ENCODE peak calls at places on chromosomes 4 and X, in seven cellular contexts. A, W, O, J, N, M and T are unnamed samples. For H3K4me1, the result is how much of the 10 kb centered on the place peaks cover.

GRCh38 chr4:60463846-60464502 is 736.2 kb upstream of the ADGRL3 start:
- DNase-seq in A (no peak), W (no peak), O (no peak), J (no peak), N (no peak), M (no peak), T (no peak)

GRCh38 chr4:74311696-74312313 is 3.5 kb downstream of the EPGN start:
- DNase-seq in A (peak), W (peak), O (no peak), J (no peak), N (peak), M (no peak), T (no peak)

GRCh38 chr4:155684892-155685550 is 18.4 kb downstream of the GUCY1A1 start:
- DNase-seq in A (no peak), W (no peak), O (no peak), J (no peak), N (no peak), M (no peak), T (no peak)

GRCh38 chrX:113353134-113353533 is 512.5 kb upstream of the AMOT start:
- DNase-seq in A (no peak), W (no peak), O (no peak), J (no peak), N (no peak), M (no peak), T (no peak)

GRCh38 chrX:134821901-134822300 is 163.6 kb upstream of the PLAC1 start:
- DNase-seq in A (no peak), W (no peak), O (no peak), J (no peak), N (peak), M (no peak), T (no peak)

GRCh38 chrX:101774340-101774739 is 114.7 kb upstream of the ARMCX2 start:
- DNase-seq in A (no peak), W (no peak), O (no peak), J (no peak), N (no peak), M (no peak), T (no peak)

GRCh38 chr4:121155893-121156292 is 8.2 kb downstream of the TNIP3 start:
- DNase-seq in A (no peak), W (no peak), O (no peak), J (no peak), N (peak), M (no peak), T (no peak)

GRCh38 chr4:109957227-109957626 is 44.5 kb downstream of the EGF start:
- DNase-seq in A (no peak), W (no peak), O (no peak), J (no peak), N (no peak), M (no peak), T (no peak)

GRCh38 chr4:53805291-53805690 is 214.0 kb upstream of the LNX1 start:
- DNase-seq in A (no peak), W (no peak), O (no peak), J (no peak), N (no peak), M (no peak), T (no peak)

GRCh38 chr4:76989391-76990061 is 40.0 kb downstream of the SEPTIN11 start:
- DNase-seq in A (no peak), W (peak), O (no peak), J (no peak), N (no peak), M (no peak), T (no peak)

GRCh38 chrX:97639526-97639925 is 755.8 kb downstream of the RPA4 start:
- DNase-seq in A (no peak), W (no peak), O (no peak), J (no peak), N (no peak), M (no peak), T (no peak)

GRCh38 chr4:118351851-118352827 is 664 bp downstream of the PRSS12 start:
- DNase-seq in A (no peak), W (no peak), O (peak), J (peak), N (peak), M (no peak), T (no peak)

GRCh38 chr4:168737441-168738176 is 240.8 kb downstream of the PALLD start:
- DNase-seq in A (no peak), W (no peak), O (no peak), J (no peak), N (peak), M (no peak), T (no peak)

GRCh38 chr4:8761824-8762205 is 109.8 kb downstream of the HMX1 start:
- DNase-seq in A (no peak), W (no peak), O (peak), J (peak), N (no peak), M (no peak), T (no peak)

GRCh38 chr4:101127176-101127790 is 220.0 kb downstream of the PPP3CA start:
- DNase-seq in A (peak), W (no peak), O (no peak), J (no peak), N (no peak), M (no peak), T (no peak)

GRCh38 chrX:117711774-117712173 is 404.8 kb downstream of the KLHL13 start:
- DNase-seq in A (no peak), W (no peak), O (no peak), J (no peak), N (no peak), M (no peak), T (no peak)

GRCh38 chr4:15239866-15240265 is 188.0 kb upstream of the C1QTNF7 start:
- DNase-seq in A (no peak), W (no peak), O (no peak), J (no peak), N (peak), M (no peak), T (no peak)

GRCh38 chrX:123108513-123109427 is 75.3 kb upstream of the GRIA3 start:
- DNase-seq in A (no peak), W (no peak), O (no peak), J (no peak), N (no peak), M (no peak), T (no peak)

GRCh38 chr4:81096566-81096965 is 66.1 kb downstream of the BMP3 start:
- DNase-seq in A (no peak), W (no peak), O (no peak), J (no peak), N (no peak), M (no peak), T (no peak)

GRCh38 chr4:113952452-113953029 is 26.9 kb downstream of the ARSJ start:
- DNase-seq in A (peak), W (peak), O (no peak), J (no peak), N (peak), M (no peak), T (no peak)

GRCh38 chr4:95544433-95545103 is 4.2 kb downstream of the UNC5C start:
- DNase-seq in A (no peak), W (no peak), O (no peak), J (no peak), N (no peak), M (no peak), T (no peak)

GRCh38 chr4:110950721-110951120 is 327.8 kb upstream of the PITX2 start:
- DNase-seq in A (no peak), W (no peak), O (no peak), J (no peak), N (no peak), M (no peak), T (no peak)

GRCh38 chrX:9566150-9566621 is 101.3 kb downstream of the TBL1X start:
- DNase-seq in A (no peak), W (peak), O (no peak), J (peak), N (peak), M (peak), T (no peak)

GRCh38 chrX:41781500-41781899 is 57.5 kb downstream of the GPR82 start:
- DNase-seq in A (peak), W (peak), O (no peak), J (no peak), N (peak), M (no peak), T (no peak)

GRCh38 chr4:71216316-71216959 is 122.4 kb upstream of the SLC4A4 start:
- DNase-seq in A (no peak), W (no peak), O (no peak), J (no peak), N (no peak), M (no peak), T (no peak)

GRCh38 chrX:102029026-102029425 is 96.5 kb upstream of the TCEAL2 start:
- DNase-seq in A (no peak), W (no peak), O (no peak), J (no peak), N (no peak), M (no peak), T (no peak)

GRCh38 chr4:25757452-25757851 is 101.8 kb downstream of the SLC34A2 start:
- DNase-seq in A (no peak), W (no peak), O (no peak), J (no peak), N (no peak), M (no peak), T (no peak)

GRCh38 chr4:108336076-108336475 is 167.3 kb upstream of the LEF1 start:
- DNase-seq in A (no peak), W (no peak), O (no peak), J (no peak), N (no peak), M (no peak), T (no peak)
- H3K4me3 ChIP-seq in A (no peak), W (no peak), O (no peak), J (no peak), N (no peak), M (no peak), T (no peak)

DNA sequence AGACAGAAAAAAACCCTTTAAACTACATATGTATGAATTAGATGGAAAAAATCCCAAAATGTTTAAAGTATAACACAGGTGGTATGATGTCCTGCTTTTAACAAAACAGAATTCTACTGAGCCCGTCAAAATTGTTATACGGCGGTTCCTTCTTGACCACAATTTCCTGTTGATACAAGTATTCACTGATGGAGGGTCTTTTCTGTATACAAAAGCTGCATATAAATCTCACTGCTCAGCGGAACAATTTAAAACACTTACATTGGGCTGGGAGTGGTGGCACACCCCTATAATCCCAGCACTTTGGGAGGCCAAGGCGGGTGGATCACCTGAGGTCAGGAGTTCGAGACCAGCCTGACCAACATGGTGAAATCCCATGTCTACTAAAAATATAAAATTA is 62.4 kb downstream of the RPS6KA3 start:
- DNase-seq in A (no peak), W (no peak), O (no peak), J (no peak), N (no peak), M (no peak), T (no peak)
- H3K27ac ChIP-seq in A (no peak), W (no peak), O (no peak), J (no peak), N (no peak), M (no peak), T (no peak)

DNA sequence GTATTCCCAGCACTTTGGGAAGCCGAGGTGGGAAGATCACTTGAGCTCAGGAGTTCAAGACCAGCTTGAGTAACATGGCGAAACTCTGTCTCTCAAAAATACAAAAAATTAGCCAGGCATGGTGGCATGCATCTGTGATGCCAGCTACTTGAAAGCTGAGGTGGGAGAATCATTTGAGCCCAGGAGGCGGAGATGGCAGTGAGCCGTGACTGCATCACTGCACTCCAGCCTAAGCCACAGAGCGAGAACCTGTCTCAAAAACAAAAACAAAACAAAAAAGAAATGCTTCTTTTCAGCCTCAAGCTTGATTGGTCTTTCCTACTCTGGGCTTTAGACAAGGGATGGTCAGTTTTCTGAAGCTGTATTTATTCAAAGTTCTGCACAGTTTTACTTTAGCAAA is 15.8 kb upstream of the DHRSX start:
- DNase-seq in A (peak), W (no peak), O (no peak), J (no peak), N (no peak), M (no peak), T (no peak)
- H3K4me1 ChIP-seq in A (half or more), W (under half), O (under half), J (under half), N (under half), M (under half), T (under half)

GRCh38 chrX:13661735-13662536 is 9.0 kb downstream of the TCEANC start:
- DNase-seq in A (no peak), W (no peak), O (no peak), J (no peak), N (no peak), M (no peak), T (no peak)

GRCh38 chrX:13664026-13664425 is 11.1 kb downstream of the TCEANC start:
- DNase-seq in A (no peak), W (no peak), O (no peak), J (no peak), N (no peak), M (no peak), T (no peak)

GRCh38 chrX:13658602-13659001 is 5.7 kb downstream of the TCEANC start:
- DNase-seq in A (peak), W (peak), O (no peak), J (no peak), N (peak), M (no peak), T (no peak)

GRCh38 chrX:13659057-13659456 is 6.1 kb downstream of the TCEANC start:
- DNase-seq in A (peak), W (no peak), O (no peak), J (no peak), N (peak), M (no peak), T (no peak)

DNA sequence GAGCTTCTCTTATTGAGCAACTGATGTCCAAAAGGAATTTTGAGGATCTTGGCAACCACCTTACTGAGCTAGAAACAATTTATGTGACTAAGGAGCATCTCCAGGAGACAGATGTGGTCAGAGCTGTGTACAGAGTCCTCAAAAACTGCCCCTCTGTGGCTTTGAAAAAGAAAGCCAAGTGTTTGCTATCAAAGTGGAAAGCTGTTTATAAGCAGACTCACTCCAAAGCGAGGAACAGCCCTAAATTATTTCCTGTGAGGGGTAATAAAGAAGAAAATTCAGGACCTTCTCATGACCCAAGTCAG is 9.5 kb downstream of the TCEANC start:
- DNase-seq in A (no peak), W (no peak), O (no peak), J (no peak), N (peak), M (no peak), T (no peak)
- H3K4me3 ChIP-seq in A (no peak), W (no peak), O (peak), J (peak), N (no peak), M (peak), T (no peak)

GRCh38 chr4:112284166-112284565 is 1.5 kb downstream of the TIFA start:
- DNase-seq in A (peak), W (no peak), O (no peak), J (no peak), N (peak), M (no peak), T (no peak)
- H3K27ac ChIP-seq in A (peak), W (peak), O (peak), J (peak), N (no peak), M (peak), T (peak)

DNA sequence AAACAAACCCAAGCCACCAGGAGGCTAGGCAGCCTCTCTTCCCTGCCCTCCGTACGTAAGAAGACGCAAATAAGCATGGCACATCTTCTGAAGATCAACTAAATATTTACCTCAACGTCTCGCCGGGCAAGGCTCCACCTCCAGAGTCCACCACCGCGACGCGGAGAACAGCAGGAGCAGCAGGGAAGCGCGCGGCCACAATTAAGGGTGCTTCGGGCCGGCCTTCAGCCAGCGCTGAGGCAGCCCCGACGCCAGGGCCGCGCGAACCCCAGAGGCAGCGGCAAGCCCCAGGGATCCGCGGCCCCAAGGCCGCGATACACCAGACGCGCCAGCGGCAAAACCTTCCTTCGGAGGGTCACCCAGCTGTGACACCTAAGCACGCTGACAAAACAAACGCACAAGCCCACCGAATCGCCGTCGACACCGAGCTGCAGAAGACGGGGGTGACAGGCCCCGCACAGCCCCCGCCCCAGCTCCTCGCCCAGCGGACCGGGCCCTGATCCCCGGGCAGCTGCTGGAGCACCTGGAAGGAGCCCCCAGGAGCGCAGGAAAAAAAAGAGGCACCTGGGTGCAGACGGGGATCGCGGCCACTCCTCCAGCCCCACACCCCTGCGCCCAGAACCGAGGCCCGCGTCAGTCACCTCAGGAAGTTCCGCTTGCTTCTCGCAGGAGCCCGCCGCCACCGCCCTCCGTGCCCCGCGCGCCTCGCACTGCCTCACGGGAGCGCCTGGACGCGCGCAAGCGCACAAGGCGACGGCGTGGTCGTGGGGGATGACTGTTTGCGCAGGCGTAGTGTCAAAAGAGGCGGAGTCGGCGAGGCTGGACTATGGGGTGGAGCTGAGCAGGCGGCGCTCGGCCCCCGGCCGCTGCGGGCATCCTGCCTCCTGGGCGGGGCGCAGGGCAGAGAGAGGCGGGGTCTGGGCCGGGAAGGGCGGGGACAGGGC is at the start of the genes HAUS3 and POLN:
- DNase-seq in A (peak), W (peak), O (peak), J (peak), N (peak), M (peak), T (peak)
- H3K4me1 ChIP-seq in A (half or more), W (under half), O (half or more), J (half or more), N (under half), M (half or more), T (half or more)

GRCh38 chr4:88737304-88738015 is 39.8 kb upstream of the NAP1L5 start:
- DNase-seq in A (no peak), W (peak), O (no peak), J (peak), N (peak), M (no peak), T (no peak)
- H3K4me3 ChIP-seq in A (no peak), W (no peak), O (no peak), J (no peak), N (no peak), M (peak), T (no peak)

GRCh38 chr4:127852661-127853060 is 28.0 kb upstream of the PLK4 start:
- DNase-seq in A (no peak), W (no peak), O (no peak), J (no peak), N (no peak), M (no peak), T (no peak)
- H3K27ac ChIP-seq in A (no peak), W (no peak), O (no peak), J (no peak), N (no peak), M (no peak), T (no peak)